ENCODE peak calls at places on chromosomes 3 and 15, in seven cellular contexts. K, A, P, U, I, G and O are unnamed samples.

GRCh38 chr15:85897207-85897817 is 102.6 kb upstream of the KLHL25 start:
- DNase-seq in G (no peak), A (no peak), U (peak), K (peak), I (no peak), P (no peak), O (no peak)

GRCh38 chr15:96122077-96123027 is 208.1 kb upstream of the NR2F2 start:
- DNase-seq in U (no peak), K (no peak), A (peak), G (no peak), I (no peak), P (no peak), O (no peak)

GRCh38 chr3:21672303-21672702 is 78.7 kb downstream of the ZNF385D start:
- DNase-seq in K (peak), P (peak), U (peak), A (peak), G (no peak), I (no peak), O (no peak)

GRCh38 chr15:91385301-91385700 is 285.2 kb downstream of the SV2B start:
- DNase-seq in A (peak), P (no peak), U (peak), G (no peak), I (no peak), K (peak), O (no peak)

GRCh38 chr3:176005564-176005963 is 1146.4 kb downstream of the NAALADL2 start:
- DNase-seq in U (no peak), P (no peak), G (no peak), I (no peak), K (no peak), A (no peak), O (no peak)

GRCh38 chr15:89972085-89972484 is 29.0 kb upstream of the ZNF710 start:
- DNase-seq in K (no peak), G (peak), I (no peak), P (no peak), U (peak), A (no peak), O (no peak)

GRCh38 chr3:183988216-183988790 is 29.4 kb downstream of the ABCC5 start:
- DNase-seq in K (peak), G (no peak), I (no peak), U (peak), P (no peak), A (peak), O (no peak)

GRCh38 chr3:41612853-41613252 is 349.1 kb downstream of the ULK4 start:
- DNase-seq in G (no peak), U (no peak), A (no peak), K (no peak), I (no peak), P (no peak), O (no peak)

GRCh38 chr3:148757238-148757930 is 59.7 kb downstream of the AGTR1 start:
- DNase-seq in G (no peak), K (peak), A (peak), P (peak), I (no peak), U (peak), O (no peak)

GRCh38 chr3:28940530-28940929 is 340.3 kb upstream of the RBMS3 start:
- DNase-seq in A (peak), K (peak), G (no peak), I (no peak), P (peak), U (peak), O (peak)

GRCh38 chr3:28317438-28318022 is 31.0 kb upstream of the ZCWPW2 start:
- DNase-seq in A (peak), K (peak), P (no peak), I (no peak), U (peak), G (no peak), O (no peak)

GRCh38 chr3:101995371-101996046 is 146.2 kb downstream of the NFKBIZ start:
- DNase-seq in I (no peak), K (peak), U (peak), G (no peak), A (peak), P (peak), O (peak)

GRCh38 chr15:51837784-51838183 is 8.3 kb downstream of the TMOD3 start:
- DNase-seq in I (no peak), U (peak), P (no peak), G (no peak), A (no peak), K (peak), O (peak)

GRCh38 chr15:91853968-91854943 is 748 bp downstream of the SLCO3A1 start:
- DNase-seq in G (peak), P (no peak), K (peak), U (no peak), I (peak), A (peak), O (no peak)

GRCh38 chr3:161031134-161031533 is 74.0 kb downstream of the B3GALNT1 start:
- DNase-seq in U (no peak), K (no peak), A (no peak), I (no peak), G (no peak), P (no peak), O (no peak)

GRCh38 chr3:160685144-160685766 is 8.3 kb downstream of the ARL14 start:
- DNase-seq in G (no peak), K (no peak), I (no peak), A (no peak), U (peak), P (no peak), O (no peak)

GRCh38 chr3:184506579-184506978 is 55.0 kb upstream of the EPHB3 start:
- DNase-seq in P (no peak), A (peak), K (no peak), I (no peak), U (no peak), G (no peak), O (no peak)

GRCh38 chr15:59218710-59219109 is 12.1 kb downstream of the LDHAL6B start:
- DNase-seq in U (no peak), G (no peak), K (no peak), P (no peak), I (no peak), A (no peak), O (no peak)

GRCh38 chr15:69131362-69132215 is 28.8 kb upstream of the GLCE start:
- DNase-seq in U (no peak), A (no peak), I (no peak), P (no peak), G (peak), K (no peak), O (no peak)

GRCh38 chr3:140898340-140899180 is 43.1 kb upstream of the SLC25A36 start:
- DNase-seq in I (no peak), K (peak), P (peak), G (no peak), A (peak), U (peak), O (no peak)

DNA sequence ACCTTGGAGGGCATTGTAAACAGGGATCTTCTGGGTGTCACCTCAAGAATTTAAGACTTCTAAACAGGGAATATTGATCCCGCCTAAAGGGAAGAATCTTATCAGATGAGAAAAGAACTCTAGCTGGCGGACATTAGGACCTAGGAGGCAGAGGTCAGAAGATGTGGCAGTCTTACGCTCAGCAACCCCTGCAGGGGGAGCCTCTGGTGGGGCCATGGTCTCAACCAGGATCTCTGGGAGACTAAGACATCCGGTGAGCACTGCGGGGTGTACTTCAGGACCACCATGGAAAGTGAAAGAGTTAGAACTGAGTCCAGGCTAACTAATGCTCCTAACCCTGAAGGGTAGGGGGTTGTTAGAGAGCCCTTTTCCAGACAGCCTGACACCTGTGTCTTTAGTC is 295.2 kb downstream of the VGLL3 start:
- DNase-seq in P (no peak), A (no peak), K (no peak), I (no peak), U (no peak), G (no peak), O (no peak)
- H3K4me3 ChIP-seq in P (no peak), A (no peak), K (no peak), I (no peak), U (no peak), G (no peak), O (no peak)

DNA sequence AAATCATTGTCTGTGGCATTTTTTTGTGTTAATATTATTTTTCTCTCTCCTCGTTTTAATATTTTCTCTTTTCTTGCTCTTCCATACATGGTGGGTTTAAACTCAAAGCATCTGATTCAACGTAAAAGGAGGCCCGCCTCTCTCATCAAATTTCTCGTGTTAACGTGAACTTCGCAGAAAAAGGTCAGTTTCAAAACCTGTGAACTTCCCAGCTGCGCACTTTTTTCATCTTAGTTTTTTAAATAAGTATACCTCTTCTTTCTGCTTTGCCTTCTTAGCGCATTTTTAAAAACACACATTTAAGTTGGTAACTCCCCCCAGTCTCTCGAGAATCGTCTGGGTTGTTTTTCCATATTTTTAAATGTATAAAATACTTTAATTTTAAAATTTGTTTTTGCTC is 9.1 kb downstream of the SHOX2 start:
- DNase-seq in I (no peak), P (no peak), K (no peak), G (no peak), A (no peak), U (no peak), O (no peak)
- H3K4me3 ChIP-seq in I (no peak), P (no peak), K (peak), G (no peak), A (no peak), U (no peak), O (no peak)

DNA sequence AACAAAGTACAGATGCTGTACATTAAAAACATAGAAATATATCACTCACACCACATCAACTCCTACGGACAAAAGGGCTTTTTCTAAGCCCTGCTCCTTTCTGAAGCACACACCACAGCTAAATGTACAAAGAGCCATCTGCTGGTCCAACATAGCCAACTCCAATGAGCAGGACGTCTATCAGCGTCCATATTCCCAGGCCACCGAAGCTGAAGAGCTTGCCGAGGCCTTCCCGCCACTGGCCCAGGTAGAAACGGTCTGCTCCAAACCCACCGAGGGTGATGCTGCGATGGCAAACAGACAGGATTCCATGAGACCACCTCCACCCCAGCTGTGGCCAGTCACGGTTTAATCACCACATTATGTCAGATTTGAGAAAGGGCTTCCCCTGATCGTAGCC is 9.8 kb downstream of the TM2D3 start:
- DNase-seq in G (no peak), U (peak), I (no peak), K (peak), P (no peak), A (no peak), O (no peak)
- H3K4me3 ChIP-seq in G (no peak), U (no peak), I (no peak), K (no peak), P (no peak), A (no peak), O (no peak)

DNA sequence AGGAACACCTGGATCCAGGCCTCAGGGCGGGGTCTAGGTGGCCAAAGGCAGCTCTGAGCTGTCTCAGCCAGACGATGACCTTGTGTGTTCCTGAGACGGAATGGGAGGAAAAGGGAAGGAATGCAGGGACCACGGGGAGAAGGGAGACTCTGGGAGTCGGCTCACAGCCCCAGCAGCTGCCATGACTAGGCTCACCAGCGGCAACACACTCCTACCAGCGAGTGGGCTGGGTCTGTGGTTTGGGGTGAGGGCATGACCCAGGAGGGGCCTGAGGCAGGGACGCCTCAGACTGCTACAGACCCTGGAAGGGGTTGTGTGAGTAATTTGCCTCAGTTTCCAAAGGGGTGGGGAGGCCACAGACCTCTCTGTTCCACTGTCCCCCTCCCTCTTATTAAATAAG is 19.8 kb downstream of the IQSEC1 start:
- DNase-seq in G (peak), P (no peak), K (no peak), U (no peak), I (no peak), A (no peak), O (no peak)
- H3K4me3 ChIP-seq in G (no peak), P (no peak), K (no peak), U (no peak), I (no peak), A (no peak), O (no peak)

GRCh38 chr15:84603630-84604379 is 3.0 kb downstream of the ZSCAN2 start:
- DNase-seq in P (no peak), U (no peak), K (no peak), I (no peak), G (no peak), A (no peak), O (no peak)
- H3K4me3 ChIP-seq in P (no peak), U (no peak), K (no peak), I (no peak), G (no peak), A (no peak), O (no peak)

GRCh38 chr15:98874773-98875172 is 132.8 kb downstream of the PGPEP1L start:
- DNase-seq in A (peak), U (peak), G (no peak), P (no peak), I (no peak), K (no peak), O (no peak)

GRCh38 chr15:98872777-98873176 is 134.8 kb downstream of the PGPEP1L start:
- DNase-seq in I (no peak), G (no peak), K (no peak), P (no peak), A (no peak), U (peak), O (peak)

GRCh38 chr15:98875309-98875708 is 132.3 kb downstream of the PGPEP1L start:
- DNase-seq in U (peak), G (no peak), I (no peak), P (no peak), A (peak), K (no peak), O (no peak)

GRCh38 chr15:98874359-98874758 is 133.2 kb downstream of the PGPEP1L start:
- DNase-seq in G (no peak), I (no peak), P (no peak), U (no peak), A (no peak), K (no peak), O (peak)

GRCh38 chr15:98873441-98874218 is 134.0 kb downstream of the PGPEP1L start:
- DNase-seq in U (peak), I (no peak), P (no peak), K (peak), G (no peak), A (peak), O (peak)
- H3K4me3 ChIP-seq in U (peak), I (no peak), P (no peak), K (no peak), G (no peak), A (peak), O (peak)

GRCh38 chr3:18345015-18345367 is 80.1 kb downstream of the SATB1 start:
- DNase-seq in G (no peak), A (no peak), K (no peak), P (no peak), U (no peak), I (no peak), O (no peak)
- H3K4me3 ChIP-seq in G (no peak), A (no peak), K (no peak), P (no peak), U (no peak), I (no peak), O (no peak)

GRCh38 chr3:8651418-8652322 is 7.1 kb upstream of the SSUH2 start:
- DNase-seq in G (no peak), P (no peak), A (no peak), I (no peak), K (no peak), U (no peak), O (no peak)
- H3K4me3 ChIP-seq in G (no peak), P (no peak), A (no peak), I (no peak), K (no peak), U (no peak), O (no peak)

DNA sequence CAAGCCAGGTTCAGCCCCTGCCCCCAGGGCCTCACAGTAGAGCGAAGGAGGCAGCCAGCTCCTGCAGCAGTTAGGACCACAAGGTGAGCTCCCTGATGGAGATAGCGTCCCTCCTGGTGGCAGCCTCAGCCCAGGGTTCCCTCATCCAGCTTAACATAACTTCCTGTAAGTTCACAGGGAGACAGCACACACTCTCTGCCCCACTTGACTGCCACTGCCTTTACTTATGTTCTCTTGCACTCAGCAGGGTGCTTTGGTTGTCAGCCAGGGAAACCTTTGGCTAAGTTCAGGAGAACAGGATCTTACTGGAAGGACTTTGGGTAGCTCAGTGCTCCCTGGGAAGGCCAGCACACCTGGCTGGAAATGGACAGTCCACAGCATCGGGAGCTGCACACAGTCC is 10.9 kb downstream of the KBTBD13 start:
- DNase-seq in P (no peak), G (no peak), I (no peak), K (no peak), A (no peak), U (peak), O (no peak)
- H3K4me3 ChIP-seq in P (no peak), G (no peak), I (no peak), K (no peak), A (no peak), U (no peak), O (no peak)

GRCh38 chr3:128381609-128382008 is 85.1 kb downstream of the DNAJB8 start:
- DNase-seq in P (no peak), A (no peak), K (no peak), I (no peak), U (no peak), G (no peak), O (no peak)

GRCh38 chr3:128380719-128381118 is 86.0 kb downstream of the DNAJB8 start:
- DNase-seq in G (no peak), K (no peak), P (no peak), U (no peak), I (no peak), A (no peak), O (no peak)

GRCh38 chr3:128383316-128384235 is 83.1 kb downstream of the DNAJB8 start:
- DNase-seq in I (peak), K (peak), A (peak), G (peak), U (peak), P (no peak), O (peak)

GRCh38 chr3:128380295-128380694 is 86.4 kb downstream of the DNAJB8 start:
- DNase-seq in A (no peak), I (no peak), U (no peak), G (no peak), P (no peak), K (no peak), O (no peak)

GRCh38 chr3:128382221-128382807 is 84.4 kb downstream of the DNAJB8 start:
- DNase-seq in I (no peak), A (no peak), P (no peak), G (peak), U (no peak), K (no peak), O (no peak)
- H3K4me3 ChIP-seq in I (no peak), A (no peak), P (no peak), G (no peak), U (no peak), K (no peak), O (no peak)